ENCODE peak calls at places on chromosomes 6 and 20, in four cellular contexts. C is H1, H is K562, O is HepG2. G is an unnamed sample.

GRCh38 chr20:64236137-64237088 is 19.1 kb upstream of the PCMTD2 start:
- DNase-seq in C (no peak), H (no peak), O (peak; percentile 87), G (no peak)

GRCh38 chr6:106927531-106928398 is 46.8 kb downstream of the CD24 start:
- DNase-seq in C (peak; percentile 89), H (peak; percentile 52), O (peak; percentile 36), G (peak; percentile 41)

GRCh38 chr6:22145823-22146379 is 150.9 kb downstream of the PRL start:
- DNase-seq in C (no peak), H (no peak), O (no peak), G (peak; percentile 69)

GRCh38 chr6:48426636-48427035 is 315.6 kb upstream of the PTCHD4 start:
- DNase-seq in C (no peak), H (no peak), O (no peak), G (peak; percentile 16)

GRCh38 chr6:132063738-132064137 is 112.6 kb upstream of the CCN2 start:
- DNase-seq in C (no peak), H (no peak), O (peak; percentile 55), G (peak; percentile 98)

GRCh38 chr6:131199568-131200272 is 64.5 kb downstream of the AKAP7 start:
- DNase-seq in C (no peak), H (no peak), O (peak; percentile 63), G (peak; percentile 43)

GRCh38 chr6:75930954-75931689 is 141.3 kb downstream of the IMPG1 start:
- DNase-seq in C (no peak), H (no peak), O (no peak), G (no peak)

GRCh38 chr20:53852025-53852424 is 218.4 kb downstream of the BCAS1 start:
- DNase-seq in C (no peak), H (no peak), O (no peak), G (no peak)

GRCh38 chr6:41653642-41654432 is 15.6 kb downstream of the MDFI start:
- DNase-seq in C (no peak), H (no peak), O (no peak), G (no peak)

GRCh38 chr6:108710560-108710959 is 137.7 kb upstream of the ARMC2 start:
- DNase-seq in C (no peak), H (no peak), O (no peak), G (no peak)

GRCh38 chr6:79421707-79422484 is 115.3 kb downstream of the LCA5 start:
- DNase-seq in C (no peak), H (no peak), O (no peak), G (peak; percentile 99)

GRCh38 chr20:5621305-5621704 is 128.9 kb upstream of the SHLD1 start:
- DNase-seq in C (no peak), H (no peak), O (no peak), G (peak; percentile 64)

GRCh38 chr6:168301648-168302398 is 17.8 kb downstream of the DACT2 start:
- DNase-seq in C (peak; percentile 58), H (no peak), O (peak; percentile 91), G (no peak)

GRCh38 chr6:20723236-20723635 is 189.0 kb downstream of the CDKAL1 start:
- DNase-seq in C (no peak), H (no peak), O (no peak), G (no peak)

GRCh38 chr20:4507288-4507719 is 214.4 kb upstream of the PRND start:
- DNase-seq in C (no peak), H (no peak), O (no peak), G (peak; percentile 96)

GRCh38 chr20:38863024-38863851 is 57.7 kb downstream of the PPP1R16B start:
- DNase-seq in C (no peak), H (peak; percentile 26), O (no peak), G (no peak)

GRCh38 chr6:21402368-21402767 is 191.2 kb upstream of the SOX4 start:
- DNase-seq in C (no peak), H (no peak), O (no peak), G (no peak)

GRCh38 chr6:36727491-36728021 is 29.9 kb downstream of the RAB44 start:
- DNase-seq in C (no peak), H (no peak), O (no peak), G (no peak)

GRCh38 chr20:30599990-30600389 is 657.5 kb upstream of the DEFB115 start:
- DNase-seq in C (no peak), H (no peak), O (no peak), G (no peak)

GRCh38 chr6:16518265-16518664 is 243.0 kb downstream of the ATXN1 start:
- DNase-seq in C (no peak), H (no peak), O (no peak), G (no peak)

GRCh38 chr20:4082406-4083102 is 67.2 kb upstream of the RNF24 start:
- DNase-seq in C (no peak), H (peak; percentile 77), O (peak; percentile 89), G (no peak)

GRCh38 chr6:163311830-163312229 is 102.7 kb upstream of the QKI start:
- DNase-seq in C (no peak), H (no peak), O (peak; percentile 33), G (peak; percentile 48)

GRCh38 chr6:154302111-154302752 is 54.4 kb downstream of the IPCEF1 start:
- DNase-seq in C (no peak), H (no peak), O (no peak), G (no peak)

GRCh38 chr6:137389150-137389664 is 105.0 kb downstream of the OLIG3 start:
- DNase-seq in C (no peak), H (no peak), O (no peak), G (no peak)

GRCh38 chr6:43089874-43090556 is 13.9 kb downstream of the PTK7 start:
- DNase-seq in C (peak; percentile 57), H (no peak), O (peak; percentile 95), G (no peak)

GRCh38 chr20:63703976-63704748 is 3.6 kb downstream of the ARFRP1 start:
- DNase-seq in C (no peak), H (peak; percentile 3), O (no peak), G (no peak)

GRCh38 chr6:85250586-85251216 is 199.2 kb upstream of the NT5E start:
- DNase-seq in C (no peak), H (no peak), O (peak; percentile 3), G (peak; percentile 73)

GRCh38 chr20:46350986-46351267 is 42.6 kb upstream of the CDH22 start:
- DNase-seq in C (no peak), H (no peak), O (no peak), G (no peak)

GRCh38 chr20:2899243-2899642 is 26.0 kb downstream of the PTPRA start:
- DNase-seq in C (no peak), H (no peak), O (no peak), G (no peak)

GRCh38 chr6:149563203-149563927 is 2.8 kb upstream of the GINM1 start:
- DNase-seq in C (no peak), H (no peak), O (no peak), G (peak; percentile 84)

GRCh38 chr6:156963712-156964700 is 186.8 kb downstream of the ARID1B start:
- DNase-seq in C (no peak), H (no peak), O (peak; percentile 28), G (no peak)

GRCh38 chr6:152166897-152167296 is 359.4 kb downstream of the ESR1 start:
- DNase-seq in C (no peak), H (no peak), O (no peak), G (no peak)

GRCh38 chr6:152155792-152156191 is 348.3 kb downstream of the ESR1 start:
- DNase-seq in C (no peak), H (no peak), O (no peak), G (no peak)

GRCh38 chr6:152160346-152160745 is 352.9 kb downstream of the ESR1 start:
- DNase-seq in C (no peak), H (no peak), O (no peak), G (peak; percentile 12)

GRCh38 chr6:152164957-152165356 is 357.5 kb downstream of the ESR1 start:
- DNase-seq in C (no peak), H (no peak), O (no peak), G (no peak)

GRCh38 chr6:152161501-152161900 is 354.0 kb downstream of the ESR1 start:
- DNase-seq in C (no peak), H (no peak), O (no peak), G (peak; percentile 65)
- H3K4me2 ChIP-seq in C (no peak overlapping the region), H (no peak overlapping the region), O (no peak overlapping the region), G (no peak overlapping the region)

DNA sequence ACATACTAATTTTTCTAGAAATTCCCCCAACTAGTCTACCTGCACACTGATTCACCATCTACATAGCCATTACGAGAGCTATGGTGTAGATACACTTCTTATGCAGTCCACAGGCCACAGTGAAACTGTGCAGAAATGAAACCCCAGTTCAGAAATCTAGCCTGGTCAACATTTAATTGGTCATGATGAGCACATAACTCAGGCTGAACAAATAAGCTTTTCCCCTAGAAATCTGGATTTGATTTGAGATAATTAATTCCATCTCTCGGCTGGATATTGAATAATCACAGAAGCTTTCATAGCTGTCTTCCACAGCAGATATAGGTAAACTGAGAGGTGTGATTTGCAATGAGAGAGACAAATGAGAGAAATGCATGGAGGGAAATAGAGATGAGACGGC is 22.6 kb upstream of the TINAG start:
- DNase-seq in C (no peak), H (no peak), O (no peak), G (no peak)
- TF ChIP-seq JUN in C (no peak), H (no peak), O (no peak), G (no peak)

GRCh38 chr6:12956991-12957320 is 240.4 kb downstream of the PHACTR1 start:
- DNase-seq in C (no peak), H (no peak), O (no peak), G (no peak)
- H3K9ac ChIP-seq in C (no peak overlapping the region), H (no peak overlapping the region), O (no peak overlapping the region), G (peak overlapping the region; percentile 71)

GRCh38 chr6:158867381-158868121 is 48.4 kb upstream of the EZR start:
- DNase-seq in C (no peak), H (no peak), O (no peak), G (no peak)
- H3K4me2 ChIP-seq in C (no peak overlapping the region), H (no peak overlapping the region), O (no peak overlapping the region), G (no peak overlapping the region)

GRCh38 chr6:129192458-129192989 is 309.6 kb downstream of the LAMA2 start:
- DNase-seq in C (no peak), H (no peak), O (no peak), G (no peak)
- TF ChIP-seq JUN in C (no peak), H (no peak), O (no peak), G (no peak)

GRCh38 chr20:62186887-62187866 is 4.3 kb downstream of the MTG2 start:
- DNase-seq in C (no peak), H (no peak), O (no peak), G (peak; percentile 74)
- H3K9ac ChIP-seq in C (no peak overlapping the region), H (no peak overlapping the region), O (no peak overlapping the region), G (peak overlapping the region; percentile 66)

DNA sequence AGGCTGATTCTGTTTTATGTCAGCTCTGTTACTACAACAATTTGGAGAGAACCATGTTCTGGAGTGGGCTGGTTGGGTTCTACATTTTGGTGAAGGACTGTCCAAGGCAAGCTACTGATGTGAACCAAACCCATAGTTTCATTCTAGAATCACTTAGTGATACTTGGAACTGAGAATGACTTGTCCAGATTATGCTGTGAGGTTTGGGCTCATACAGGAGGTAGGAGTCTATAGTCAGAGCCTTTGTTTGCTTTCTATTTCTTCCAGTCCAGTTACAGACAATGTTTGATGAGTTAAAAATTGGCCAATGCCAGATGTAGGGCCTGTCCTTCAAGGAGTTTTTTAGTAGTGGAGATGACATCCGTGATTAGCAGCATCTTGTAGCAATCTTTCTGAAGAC is 97.9 kb downstream of the LRRC1 start:
- DNase-seq in C (no peak), H (no peak), O (no peak), G (no peak)
- H3K4me2 ChIP-seq in C (no peak overlapping the region), H (no peak overlapping the region), O (no peak overlapping the region), G (no peak overlapping the region)

GRCh38 chr20:14344746-14345145 is 7.3 kb upstream of the FLRT3 start:
- DNase-seq in C (no peak), H (no peak), O (peak; percentile 10), G (no peak)
- TF ChIP-seq JUN in C (no peak), H (no peak), O (no peak), G (no peak)

G was measured in endothelial cell of umbilical vein.